ENCODE peak calls at places on chromosomes 12 and 14, in ten cellular contexts. O, T, Z, C, Q, Y, H, L, N and B are unnamed samples. For H3K27me3 and H3K36me3, the result is how much of the 10 kb centered on the place peaks cover.

GRCh38 chr14:87873741-87874140 is 119.2 kb downstream of the GALC start:
- DNase-seq in H (no peak), Y (no peak), O (peak), N (no peak), Q (no peak), C (no peak), Z (no peak), L (no peak), T (no peak), B (no peak)

GRCh38 chr12:11071414-11071813 is 9.3 kb upstream of the TAS2R46 start:
- DNase-seq in L (no peak), Q (no peak), Z (peak), Y (no peak), H (no peak), T (no peak), O (no peak), N (peak), C (no peak), B (no peak)

GRCh38 chr12:57737467-57738141 is 938 bp downstream of the AGAP2 start:
- DNase-seq in N (peak), T (no peak), C (no peak), Q (no peak), Z (no peak), L (no peak), O (peak), H (peak), Y (no peak), B (peak)

GRCh38 chr14:105075364-105076295 is 10.4 kb upstream of the GPR132 start:
- DNase-seq in Q (no peak), Z (peak), O (no peak), L (peak), H (peak), N (no peak), C (no peak), T (no peak), Y (no peak), B (peak)

GRCh38 chr14:34055545-34055944 is 104.7 kb upstream of the EGLN3 start:
- DNase-seq in C (no peak), N (no peak), H (no peak), O (no peak), Y (no peak), L (no peak), Z (no peak), Q (no peak), T (no peak), B (no peak)

GRCh38 chr12:108633534-108634224 is at the start of gene SELPLG:
- DNase-seq in C (no peak), T (peak), H (no peak), L (peak), Y (peak), N (no peak), O (no peak), Z (no peak), Q (peak), B (no peak)

GRCh38 chr14:58626441-58626840 is 11.3 kb upstream of the DACT1 start:
- DNase-seq in Y (no peak), C (no peak), Q (no peak), H (no peak), Z (no peak), O (peak), N (no peak), T (no peak), L (no peak), B (no peak)

GRCh38 chr12:120748242-120748641 is 22.6 kb downstream of the ACADS start:
- DNase-seq in O (no peak), Q (no peak), C (no peak), L (no peak), H (no peak), T (no peak), N (no peak), Y (peak), Z (no peak), B (no peak)

GRCh38 chr12:55972045-55972843 is 1.6 kb upstream of the RAB5B start:
- DNase-seq in Q (no peak), L (no peak), H (no peak), Z (peak), N (no peak), T (no peak), C (no peak), O (no peak), Y (no peak), B (no peak)

GRCh38 chr14:32865827-32866376 is 72.8 kb upstream of the NPAS3 start:
- DNase-seq in L (no peak), Q (no peak), Y (no peak), O (no peak), H (no peak), N (no peak), C (no peak), T (no peak), Z (no peak), B (no peak)

GRCh38 chr12:617304-617915 is 45.8 kb downstream of the NINJ2 start:
- DNase-seq in N (no peak), Y (no peak), H (no peak), Q (peak), L (peak), O (no peak), T (no peak), Z (no peak), C (no peak), B (no peak)

GRCh38 chr12:114405199-114405448 is 820 bp downstream of the TBX5 start:
- DNase-seq in Z (peak), L (no peak), Y (no peak), O (no peak), H (no peak), T (no peak), N (no peak), Q (no peak), C (no peak), B (no peak)

GRCh38 chr14:45253754-45254300 is 825 bp upstream of the MIS18BP1 start:
- DNase-seq in N (no peak), Q (no peak), C (peak), H (no peak), L (peak), Z (no peak), T (no peak), Y (no peak), O (no peak), B (no peak)

GRCh38 chr14:100124551-100125088 is 34.8 kb downstream of the DEGS2 start:
- DNase-seq in Z (no peak), O (no peak), N (no peak), H (no peak), Q (no peak), T (no peak), L (no peak), C (no peak), Y (no peak), B (no peak)

GRCh38 chr12:31000751-31001150 is 72.9 kb upstream of the DDX11 start:
- DNase-seq in O (no peak), Q (no peak), H (no peak), L (peak), C (no peak), Y (no peak), Z (no peak), T (no peak), N (no peak), B (no peak)

GRCh38 chr12:31965090-31965489 is 5.9 kb downstream of the RESF1 start:
- DNase-seq in O (peak), Y (peak), L (no peak), N (no peak), Z (peak), T (no peak), C (no peak), H (no peak), Q (no peak), B (peak)

GRCh38 chr14:49363926-49364751 is 222.0 kb downstream of the RPS29 start:
- DNase-seq in L (no peak), Y (no peak), Q (no peak), T (no peak), N (peak), O (no peak), C (no peak), Z (peak), H (no peak), B (no peak)

GRCh38 chr14:93878251-93878650 is 48.9 kb upstream of the FAM181A start:
- DNase-seq in T (no peak), C (no peak), Y (no peak), O (no peak), Z (no peak), L (peak), N (no peak), H (no peak), Q (no peak), B (no peak)

GRCh38 chr14:50714452-50715073 is 46.5 kb upstream of the SAV1 start:
- DNase-seq in H (no peak), C (no peak), L (no peak), Z (peak), Q (peak), N (peak), O (peak), Y (peak), T (no peak), B (peak)

GRCh38 chr14:90720336-90720735 is 95.9 kb downstream of the TTC7B start:
- DNase-seq in Y (no peak), O (no peak), C (no peak), N (no peak), Z (peak), Q (no peak), H (no peak), L (no peak), T (no peak), B (peak)

GRCh38 chr12:131287015-131287937 is 333.6 kb downstream of the ADGRD1 start:
- DNase-seq in H (no peak), Q (peak), Y (no peak), C (no peak), L (peak), N (no peak), Z (no peak), O (no peak), T (no peak), B (no peak)

GRCh38 chr12:90833228-90833627 is 121.7 kb downstream of the CCER1 start:
- DNase-seq in Z (no peak), Q (no peak), N (peak), L (no peak), H (no peak), C (no peak), T (no peak), O (no peak), Y (no peak), B (no peak)

DNA sequence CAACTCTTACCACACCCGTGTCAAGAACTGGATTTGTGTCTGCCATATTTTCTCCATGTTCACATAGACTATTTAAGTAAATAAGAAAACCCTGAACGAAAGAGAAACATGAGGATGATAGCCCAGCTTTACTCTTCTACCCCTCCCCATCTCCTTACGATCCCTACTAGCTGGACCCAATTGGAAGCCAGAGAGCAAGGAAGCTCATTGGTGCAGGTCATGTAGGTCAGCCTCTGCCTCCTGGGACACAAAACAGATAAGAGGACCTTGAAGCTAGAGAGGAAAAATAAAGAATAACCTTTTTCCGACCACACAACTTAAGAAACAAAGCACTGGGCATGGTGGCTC is 124.6 kb upstream of the ATF7IP start:
- DNase-seq in Y (no peak), Z (peak), N (no peak), L (no peak), T (no peak), C (no peak), O (no peak), H (no peak), Q (no peak), B (no peak)
- H3K4me3 ChIP-seq in Y (no peak), Z (no peak), N (no peak), L (no peak), T (no peak), C (no peak), O (no peak), H (no peak), Q (no peak), B (no peak)

GRCh38 chr12:72271401-72271740 is 799 bp upstream of the TRHDE start:
- DNase-seq in Q (peak), Z (no peak), T (no peak), H (peak), Y (no peak), O (peak), L (peak), N (peak), C (peak), B (peak)
- H3K27me3 ChIP-seq in Q (under half), Z (under half), T (under half), H (under half), Y (under half), O (under half), L (under half), N (half or more), C (under half), B (under half)

GRCh38 chr14:81301371-81301770 is 80.6 kb upstream of the GTF2A1 start:
- DNase-seq in H (no peak), C (no peak), Y (no peak), Q (no peak), O (no peak), Z (no peak), T (no peak), L (no peak), N (no peak), B (no peak)

GRCh38 chr14:81302613-81303012 is 81.9 kb upstream of the GTF2A1 start:
- DNase-seq in Z (peak), O (no peak), N (no peak), Y (no peak), H (peak), C (no peak), L (no peak), Q (no peak), T (no peak), B (no peak)

GRCh38 chr14:81301813-81302212 is 81.1 kb upstream of the GTF2A1 start:
- DNase-seq in L (no peak), O (no peak), C (no peak), T (no peak), Q (no peak), N (no peak), H (peak), Y (no peak), Z (no peak), B (no peak)

GRCh38 chr14:81305743-81306142 is 85.0 kb upstream of the GTF2A1 start:
- DNase-seq in O (no peak), Z (no peak), C (no peak), T (no peak), Y (no peak), L (no peak), Q (no peak), N (no peak), H (no peak), B (no peak)

GRCh38 chr14:81303258-81303935 is 82.6 kb upstream of the GTF2A1 start:
- DNase-seq in L (peak), C (peak), O (no peak), T (no peak), N (no peak), Z (no peak), Q (no peak), H (no peak), Y (no peak), B (no peak)
- H3K36me3 ChIP-seq in L (under half), C (under half), O (under half), T (under half), N (under half), Z (under half), Q (under half), H (under half), Y (under half), B (under half)

GRCh38 chr12:12655061-12655460 is 40.9 kb downstream of the GPR19 start:
- DNase-seq in N (no peak), T (no peak), Y (no peak), Q (no peak), C (no peak), H (no peak), Z (peak), L (no peak), O (no peak), B (no peak)

GRCh38 chr12:12665194-12665593 is 30.8 kb downstream of the GPR19 start:
- DNase-seq in C (no peak), T (no peak), Z (peak), Q (no peak), O (peak), H (no peak), L (no peak), Y (no peak), N (no peak), B (peak)

GRCh38 chr12:12663644-12664294 is 32.2 kb downstream of the GPR19 start:
- DNase-seq in O (no peak), Q (no peak), H (no peak), C (no peak), Y (no peak), Z (no peak), L (no peak), T (no peak), N (no peak), B (no peak)

GRCh38 chr12:12661086-12661485 is 34.9 kb downstream of the GPR19 start:
- DNase-seq in H (no peak), N (no peak), Z (peak), Y (no peak), T (no peak), O (no peak), Q (no peak), C (no peak), L (no peak), B (no peak)

GRCh38 chr12:12660201-12660600 is 35.8 kb downstream of the GPR19 start:
- DNase-seq in Q (no peak), Z (no peak), Y (no peak), T (no peak), C (no peak), N (no peak), O (no peak), H (no peak), L (no peak), B (no peak)
- H3K4me3 ChIP-seq in Q (no peak), Z (no peak), Y (no peak), T (no peak), C (no peak), N (no peak), O (no peak), H (no peak), L (no peak), B (no peak)